ENCODE peak calls at places on chromosomes 2 and 18, in four cellular contexts. Z is HepG2, S is A549, R is upper lobe of left lung. U is an unnamed sample.

GRCh38 chr2:1420746-1421480 is 7.7 kb downstream of the TPO start:
- DNase-seq in Z (no peak), S (no peak), R (no peak), U (no peak)

GRCh38 chr2:66571873-66572272 is 136.9 kb downstream of the MEIS1 start:
- DNase-seq in Z (no peak), S (no peak), R (no peak), U (no peak)

GRCh38 chr2:148552675-148553331 is 91.7 kb upstream of the EPC2 start:
- DNase-seq in Z (no peak), S (no peak), R (no peak), U (no peak)

GRCh38 chr2:71927757-71928715 is 219.6 kb downstream of the CYP26B1 start:
- DNase-seq in Z (no peak), S (no peak), R (no peak), U (no peak)

GRCh38 chr18:10133516-10133915 is 219.7 kb downstream of the VAPA start:
- DNase-seq in Z (no peak), S (no peak), R (no peak), U (no peak)

GRCh38 chr2:149902104-149902503 is 314.5 kb upstream of the MMADHC start:
- DNase-seq in Z (no peak), S (no peak), R (no peak), U (no peak)

GRCh38 chr2:152950125-152950524 is 231.7 kb downstream of the ARL6IP6 start:
- DNase-seq in Z (no peak), S (no peak), R (no peak), U (no peak)

GRCh38 chr2:61566566-61566965 is 28.4 kb upstream of the XPO1 start:
- DNase-seq in Z (no peak), S (no peak), R (no peak), U (no peak)

GRCh38 chr2:74744731-74745505 is 89.0 kb upstream of the HK2 start:
- DNase-seq in Z (no peak), S (no peak), R (no peak), U (no peak)

DNA sequence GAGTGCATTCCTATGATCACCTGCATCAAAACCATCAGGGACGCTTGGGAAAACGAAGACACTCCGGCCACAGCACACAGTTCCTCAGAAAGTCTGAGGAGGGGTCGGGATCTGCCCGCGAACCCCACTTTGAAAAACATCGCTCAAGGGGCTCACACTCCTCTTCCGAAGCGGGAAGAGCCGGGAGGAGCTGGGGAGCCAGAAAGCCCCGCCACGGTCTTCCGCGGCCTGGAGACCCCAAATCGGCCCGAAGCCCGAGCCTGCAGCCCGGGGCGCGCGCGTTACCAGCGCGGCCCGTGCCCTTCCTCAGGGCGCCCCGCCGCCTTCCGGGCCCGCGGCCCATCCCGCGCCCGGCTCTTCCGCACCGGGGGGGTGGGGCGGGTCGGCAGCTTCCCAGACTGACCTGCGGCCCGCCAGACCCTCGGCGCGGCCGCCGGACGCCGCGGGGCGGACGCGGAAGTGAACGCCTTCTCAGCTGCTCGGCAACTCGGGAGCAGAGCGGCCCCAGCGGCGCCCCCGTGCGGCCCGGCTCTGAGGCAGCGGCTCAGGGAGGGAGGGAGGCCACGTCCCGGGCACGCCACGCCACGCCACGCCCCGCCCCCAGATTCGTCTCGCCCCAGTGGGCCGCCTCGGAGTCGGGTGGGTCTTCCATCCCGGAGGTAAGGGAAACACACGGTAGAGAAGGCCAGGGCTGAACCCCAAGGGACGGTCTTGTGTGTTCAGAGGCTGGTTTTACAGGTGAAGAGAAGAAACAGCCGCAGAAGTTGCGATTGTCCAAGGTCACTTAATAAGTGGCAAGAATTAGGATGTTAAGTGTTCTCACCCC is at the start of gene KCTD18:
- DNase-seq in Z (peak), S (peak), R (peak), U (peak)
- TF ChIP-seq EP300 in Z (peak), S (no peak), R (no peak), U (peak)

DNA sequence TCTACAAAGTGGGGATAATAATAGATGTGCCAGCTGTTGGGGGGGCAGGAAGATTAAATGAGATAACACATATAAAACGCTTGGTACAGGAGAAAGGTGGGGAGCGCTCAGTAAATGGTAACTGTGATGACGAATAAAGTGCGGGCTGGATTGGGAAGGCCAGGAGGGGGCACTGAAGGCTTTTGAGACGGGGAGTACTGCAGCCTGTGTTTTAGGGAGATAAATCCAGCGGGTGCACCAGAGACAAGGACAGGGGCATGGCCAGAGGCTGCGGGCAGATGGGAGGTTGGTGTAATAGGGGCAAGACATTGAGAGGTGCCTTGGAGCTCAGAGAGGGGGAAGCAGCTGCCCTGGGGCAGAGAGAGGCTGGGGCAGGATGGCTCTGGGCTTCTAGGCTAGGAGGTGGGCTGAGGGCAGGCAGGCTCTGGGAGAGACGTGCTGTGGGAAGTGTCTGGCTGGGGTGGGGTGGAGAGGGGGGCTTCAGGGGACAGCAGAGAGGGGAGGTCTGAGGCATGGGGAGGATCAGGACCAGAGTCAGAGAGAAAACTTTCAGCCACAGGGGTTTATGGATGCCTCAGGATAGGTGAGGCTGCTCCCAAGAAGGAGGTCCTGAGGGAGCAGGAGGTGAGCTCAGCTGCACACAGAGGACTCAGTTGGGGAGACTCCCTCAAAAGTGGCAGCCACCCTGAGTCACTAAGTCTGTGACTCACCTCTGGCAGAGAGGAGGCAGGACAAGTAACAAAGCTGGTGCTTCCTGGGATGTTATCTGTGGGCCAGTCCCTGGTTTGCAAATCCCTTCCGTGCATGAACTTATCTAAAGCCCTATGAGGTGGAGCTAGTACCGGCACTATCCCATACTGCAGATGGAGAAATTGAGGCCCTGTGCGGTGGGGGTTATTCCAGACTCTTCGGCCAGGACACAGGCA is 18.9 kb downstream of the TEX44 start:
- DNase-seq in Z (peak), S (peak), R (peak), U (no peak)
- TF ChIP-seq POLR2A in Z (no peak), S (no peak), R (no peak), U (no peak)

GRCh38 chr2:237437566-237437965 is 23.6 kb upstream of the COL6A3 start:
- DNase-seq in Z (no peak), S (no peak), R (no peak), U (no peak)

GRCh38 chr2:237435844-237436590 is 22.1 kb upstream of the COL6A3 start:
- DNase-seq in Z (no peak), S (no peak), R (no peak), U (peak)

GRCh38 chr2:237432484-237433092 is 18.6 kb upstream of the COL6A3 start:
- DNase-seq in Z (no peak), S (peak), R (no peak), U (no peak)

GRCh38 chr2:237433920-237434319 is 20.0 kb upstream of the COL6A3 start:
- DNase-seq in Z (no peak), S (no peak), R (no peak), U (no peak)

DNA sequence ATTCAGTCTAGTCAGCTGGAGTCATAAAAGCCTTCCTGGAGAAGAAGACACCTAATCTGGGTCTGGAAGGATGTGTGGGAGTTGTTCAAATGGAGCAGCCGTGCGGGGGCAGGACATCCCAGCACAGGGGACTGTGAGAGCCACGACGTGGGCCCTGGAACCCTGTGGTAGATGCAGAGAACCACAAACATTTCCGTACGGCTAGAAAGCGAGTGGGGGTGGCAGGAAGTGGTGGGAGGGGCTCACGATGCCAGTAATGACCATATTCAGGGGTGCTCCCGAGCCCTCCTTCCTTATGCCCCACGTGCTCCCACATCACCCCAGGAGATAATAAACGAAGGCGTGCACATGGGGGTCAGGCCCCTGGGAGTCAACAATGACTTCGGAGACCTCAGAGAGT is 21.0 kb upstream of the COL6A3 start:
- DNase-seq in Z (no peak), S (no peak), R (no peak), U (no peak)
- TF ChIP-seq EP300 in Z (no peak), S (no peak), R (no peak), U (no peak)

GRCh38 chr2:68438455-68439303 is 28.4 kb downstream of the FBXO48 start:
- DNase-seq in Z (no peak), S (no peak), R (no peak), U (no peak)
- TF ChIP-seq POLR2A in Z (no peak), S (no peak), R (no peak), U (no peak)

GRCh38 chr18:39946623-39947061 is 2008.4 kb upstream of the PIK3C3 start:
- DNase-seq in Z (no peak), S (peak), R (peak), U (no peak)
- TF ChIP-seq EP300 in Z (no peak), S (no peak), R (no peak), U (no peak)

GRCh38 chr18:44696892-44697291 is 16.2 kb downstream of the SETBP1 start:
- DNase-seq in Z (no peak), S (no peak), R (no peak), U (no peak)
- TF ChIP-seq POLR2A in Z (no peak), S (no peak), R (no peak), U (no peak)

GRCh38 chr18:40868110-40868858 is 1086.8 kb upstream of the PIK3C3 start:
- DNase-seq in Z (peak), S (peak), R (no peak), U (no peak)
- TF ChIP-seq EP300 in Z (no peak), S (no peak), R (no peak), U (no peak)

GRCh38 chr2:129189617-129190016 is 789.8 kb upstream of the RAB6C start:
- DNase-seq in Z (no peak), S (no peak), R (no peak), U (no peak)
- TF ChIP-seq POLR2A in Z (no peak), S (no peak), R (no peak), U (no peak)

U was measured in tibial nerve.